ENCODE peak calls at places on chromosomes 2 and 18, in four cellular contexts. W, M, C and R are unnamed samples.
A peak's percentile ranks its signal among the peaks of the same experiment; 100 is the strongest.

GRCh38 chr2:189221811-189222210 is 42.2 kb upstream of the COL5A2 start:
- DNase-seq in W (peak; percentile 57), M (peak; percentile 37), C (peak; percentile 87), R (peak; percentile 70)

GRCh38 chr18:5073026-5073944 is 123.8 kb downstream of the AKAIN1 start:
- DNase-seq in W (peak; percentile 15), M (peak; percentile 5), C (peak; percentile 30), R (peak; percentile 29)

GRCh38 chr18:62328775-62329525 is 3.8 kb downstream of the TNFRSF11A start:
- DNase-seq in W (no peak), M (no peak), C (no peak), R (no peak)

GRCh38 chr2:96867756-96868554 is 1.9 kb downstream of the SEMA4C start:
- DNase-seq in W (no peak), M (peak; percentile 33), C (no peak), R (no peak)

GRCh38 chr2:44722002-44722625 is 219.4 kb upstream of the SIX3 start:
- DNase-seq in W (no peak), M (no peak), C (no peak), R (peak; percentile 24)

GRCh38 chr18:70499218-70499691 is 210.4 kb downstream of the SOCS6 start:
- DNase-seq in W (no peak), M (no peak), C (no peak), R (no peak)

GRCh38 chr18:48033770-48034650 is 103.6 kb upstream of the SMAD2 start:
- DNase-seq in W (no peak), M (no peak), C (no peak), R (no peak)

GRCh38 chr2:232603283-232603682 is 30.1 kb upstream of the EFHD1 start:
- DNase-seq in W (no peak), M (no peak), C (no peak), R (no peak)

GRCh38 chr2:60679059-60679780 is 76.8 kb upstream of the PAPOLG start:
- DNase-seq in W (no peak), M (no peak), C (no peak), R (no peak)

GRCh38 chr2:29334723-29335122 is 219.5 kb downstream of the CLIP4 start:
- DNase-seq in W (no peak), M (no peak), C (no peak), R (no peak)

GRCh38 chr2:20589975-20590703 is 60.8 kb downstream of the HS1BP3 start:
- DNase-seq in W (peak; percentile 35), M (peak; percentile 45), C (peak; percentile 57), R (peak; percentile 76)

GRCh38 chr2:123086613-123087012 is 938.5 kb upstream of the CNTNAP5 start:
- DNase-seq in W (no peak), M (no peak), C (no peak), R (no peak)

GRCh38 chr2:145022671-145023330 is 502.9 kb upstream of the ZEB2 start:
- DNase-seq in W (peak; percentile 89), M (no peak), C (no peak), R (peak; percentile 81)

GRCh38 chr2:23092831-23093230 is 292.1 kb upstream of the KLHL29 start:
- DNase-seq in W (peak; percentile 2), M (no peak), C (peak; percentile 13), R (peak; percentile 4)

GRCh38 chr2:28209864-28210263 is 182.8 kb upstream of the FOSL2 start:
- DNase-seq in W (no peak), M (no peak), C (no peak), R (no peak)

GRCh38 chr2:28206786-28207185 is 185.9 kb upstream of the FOSL2 start:
- DNase-seq in W (no peak), M (peak; percentile 60), C (no peak), R (no peak)

GRCh38 chr2:28209312-28209711 is 183.3 kb upstream of the FOSL2 start:
- DNase-seq in W (peak; percentile 83), M (no peak), C (peak; percentile 65), R (peak; percentile 43)

GRCh38 chr2:28216320-28216719 is 176.3 kb upstream of the FOSL2 start:
- DNase-seq in W (no peak), M (no peak), C (no peak), R (no peak)

GRCh38 chr2:28210535-28210934 is 182.1 kb upstream of the FOSL2 start:
- DNase-seq in W (no peak), M (no peak), C (no peak), R (no peak)
- H3K4me3 ChIP-seq in W (no peak overlapping the region), M (no peak overlapping the region), C (no peak overlapping the region), R (no peak overlapping the region)

GRCh38 chr2:150619607-150620330 is 132.3 kb upstream of the RND3 start:
- DNase-seq in W (peak; percentile 78), M (peak; percentile 39), C (peak; percentile 77), R (peak; percentile 73)
- H3K4me3 ChIP-seq in W (no peak overlapping the region), M (no peak overlapping the region), C (no peak overlapping the region), R (no peak overlapping the region)

GRCh38 chr2:174036825-174037224 is 71.7 kb upstream of the SP3 start:
- DNase-seq in W (no peak), M (no peak), C (no peak), R (no peak)

GRCh38 chr2:174033163-174033550 is 68.0 kb upstream of the SP3 start:
- DNase-seq in W (no peak), M (no peak), C (no peak), R (no peak)

GRCh38 chr2:174038472-174038871 is 73.3 kb upstream of the SP3 start:
- DNase-seq in W (no peak), M (no peak), C (no peak), R (no peak)

GRCh38 chr2:174035117-174035516 is 69.9 kb upstream of the SP3 start:
- DNase-seq in W (peak; percentile 39), M (no peak), C (no peak), R (peak; percentile 41)

GRCh38 chr2:174035981-174036742 is 71.0 kb upstream of the SP3 start:
- DNase-seq in W (peak; percentile 11), M (peak; percentile 82), C (peak; percentile 42), R (peak; percentile 80)
- H3K4me3 ChIP-seq in W (no peak overlapping the region), M (peak overlapping the region; percentile 19), C (no peak overlapping the region), R (no peak overlapping the region)

DNA sequence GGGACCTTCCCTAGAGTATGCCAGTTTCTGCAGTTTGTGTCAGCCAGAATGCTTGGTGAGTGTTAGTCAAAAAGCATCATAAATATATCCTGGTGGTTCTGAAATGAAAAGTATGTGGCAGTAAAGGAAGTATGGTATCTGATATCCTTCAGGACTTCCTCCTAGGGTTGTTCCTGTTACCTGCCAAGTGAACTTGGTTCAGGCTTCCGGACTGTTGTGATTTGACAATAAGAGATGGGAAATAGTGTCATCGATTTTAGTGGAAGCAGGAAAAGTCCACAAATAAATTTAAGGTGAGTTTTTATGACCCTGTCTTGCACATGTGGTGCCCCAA is 2.0 kb downstream of the TANC1 start:
- DNase-seq in W (no peak), M (no peak), C (no peak), R (no peak)
- H3K4me3 ChIP-seq in W (peak overlapping the region; percentile 87), M (peak overlapping the region; percentile 89), C (peak overlapping the region; percentile 89), R (peak overlapping the region; percentile 85)

GRCh38 chr2:133988316-133988891 is 265.5 kb upstream of the MGAT5 start:
- DNase-seq in W (no peak), M (no peak), C (no peak), R (no peak)
- H3K4me3 ChIP-seq in W (no peak overlapping the region), M (no peak overlapping the region), C (no peak overlapping the region), R (no peak overlapping the region)

DNA sequence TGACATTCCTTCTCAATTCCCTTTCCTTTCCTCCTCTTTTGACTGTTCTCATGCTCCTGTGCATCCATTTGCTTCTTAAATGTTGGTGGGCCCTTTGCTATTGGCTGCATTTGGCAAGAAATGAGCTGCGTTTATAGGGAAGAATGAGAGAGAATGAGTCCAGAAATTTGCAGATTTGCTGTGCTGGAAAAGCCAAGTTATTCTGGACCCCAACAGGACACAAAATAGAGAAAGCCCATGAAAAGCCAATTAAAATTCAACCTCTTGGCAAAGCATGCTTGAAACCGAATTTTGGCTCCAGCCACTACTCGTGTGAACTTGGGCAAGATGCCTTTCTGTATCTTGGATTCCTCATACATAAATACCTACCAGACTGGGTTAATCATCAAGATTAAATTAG is 1.3 kb upstream of the SCLY start:
- DNase-seq in W (no peak), M (no peak), C (no peak), R (no peak)
- H3K4me3 ChIP-seq in W (no peak overlapping the region), M (no peak overlapping the region), C (no peak overlapping the region), R (peak overlapping the region; percentile 85)

DNA sequence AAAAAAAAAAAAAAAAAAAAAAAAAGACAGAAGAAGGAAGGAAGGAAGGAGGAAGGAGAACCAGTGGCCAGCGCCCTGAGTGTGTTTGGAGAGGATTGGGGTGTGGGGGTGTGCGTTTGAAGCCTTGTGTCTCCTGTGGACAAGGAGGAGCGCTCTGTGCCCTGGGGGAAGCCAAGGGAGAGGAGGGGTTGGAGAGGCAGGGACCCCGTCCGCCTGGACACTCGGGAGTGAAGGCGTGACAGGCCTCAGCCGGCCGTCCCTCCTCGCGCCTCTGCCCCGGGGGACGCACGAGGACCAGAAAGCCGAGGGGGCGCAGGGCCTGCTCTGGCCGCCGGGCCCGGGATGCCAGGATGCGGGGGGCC is 44.9 kb downstream of the SERTAD2 start:
- DNase-seq in W (no peak), M (no peak), C (no peak), R (no peak)
- H3K4me3 ChIP-seq in W (peak overlapping the region; percentile 12), M (no peak overlapping the region), C (peak overlapping the region; percentile 28), R (peak overlapping the region; percentile 9)

DNA sequence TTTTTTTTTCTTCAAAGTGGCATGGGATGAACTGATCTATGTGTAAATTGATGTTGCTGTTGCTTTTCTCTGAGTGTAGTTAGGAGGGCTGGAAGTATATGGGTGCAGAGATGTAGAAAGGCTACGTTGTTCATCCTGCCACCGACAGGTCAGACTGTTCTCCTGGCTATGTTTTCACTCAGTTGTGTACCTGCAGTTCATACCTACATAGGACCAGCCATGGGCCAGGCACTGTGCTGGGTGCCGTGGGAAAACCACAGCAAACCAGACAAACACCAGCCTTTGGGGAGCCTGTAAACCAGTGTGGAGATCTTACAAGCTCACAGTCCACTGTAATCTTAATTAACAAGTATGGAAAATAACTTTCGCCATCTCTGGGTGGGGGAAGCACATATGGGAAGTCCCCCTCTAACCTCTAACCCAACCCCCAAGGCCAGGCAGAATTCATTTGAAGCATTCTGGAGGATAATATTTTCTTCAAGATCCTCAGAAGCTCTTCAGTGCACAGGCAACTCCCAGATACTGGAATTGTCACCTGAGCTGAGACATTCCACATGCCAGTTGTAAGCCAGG is 12.7 kb downstream of the NCK2 start:
- DNase-seq in W (no peak), M (no peak), C (no peak), R (no peak)
- H3K4me3 ChIP-seq in W (no peak overlapping the region), M (no peak overlapping the region), C (no peak overlapping the region), R (no peak overlapping the region)